ENCODE peak calls at places on chromosomes 2 and 18, in seven cellular contexts. C is RPMI7951; A is AG09309; N is HEK293T; H is epithelial cell of esophagus; X is mucosa of gallbladder; Z is stimulated activated CD8-positive, alpha-beta memory T cell treated with anti-CD3 and anti-CD28 coated beads, Interleukin-7, amount 100 ng/mL, for 48 hours. Q is an unnamed sample.

GRCh38 chr2:3633089-3633981 is 24.7 kb upstream of the ALLC start:
- DNase-seq in C (peak; percentile 32), A (no peak), N (no peak), H (peak; percentile 95), X (no peak), Z (no peak), Q (no peak)

GRCh38 chr2:39094717-39095363 is 26.0 kb downstream of the SOS1 start:
- DNase-seq in C (peak; percentile 8), A (no peak), N (no peak), H (no peak), X (no peak), Z (no peak), Q (no peak)

GRCh38 chr2:231037731-231038482 is 584 bp downstream of the C2orf72 start:
- DNase-seq in C (no peak), A (no peak), N (peak; percentile 56), H (no peak), X (no peak), Z (no peak), Q (no peak)

GRCh38 chr2:121103969-121104368 is 181.0 kb downstream of the TFCP2L1 start:
- DNase-seq in C (no peak), A (no peak), N (no peak), H (no peak), X (no peak), Z (no peak), Q (no peak)

GRCh38 chr2:181850914-181851560 is 40.5 kb upstream of the ITPRID2 start:
- DNase-seq in C (no peak), A (no peak), N (no peak), H (no peak), X (no peak), Z (no peak), Q (no peak)

GRCh38 chr18:1062592-1062991 is 157.9 kb downstream of the ADCYAP1 start:
- DNase-seq in C (peak; percentile 15), A (no peak), N (no peak), H (no peak), X (no peak), Z (no peak), Q (no peak)

GRCh38 chr2:164151518-164151917 is 415.7 kb upstream of the FIGN start:
- DNase-seq in C (peak; percentile 25), A (no peak), N (no peak), H (peak; percentile 30), X (no peak), Z (no peak), Q (no peak)

GRCh38 chr2:146523218-146523617 is 1321.6 kb upstream of the ACVR2A start:
- DNase-seq in C (no peak), A (no peak), N (no peak), H (peak; percentile 5), X (no peak), Z (no peak), Q (no peak)

GRCh38 chr2:31675485-31675901 is 94.8 kb upstream of the SRD5A2 start:
- DNase-seq in C (no peak), A (no peak), N (peak; percentile 27), H (no peak), X (no peak), Z (no peak), Q (no peak)

GRCh38 chr2:203656522-203657287 is 49.7 kb upstream of the CD28 start:
- DNase-seq in C (no peak), A (no peak), N (no peak), H (peak; percentile 98), X (peak; percentile 92), Z (no peak), Q (no peak)

GRCh38 chr2:223989860-223990237 is 32.6 kb downstream of the MRPL44 start:
- DNase-seq in C (no peak), A (no peak), N (no peak), H (no peak), X (no peak), Z (no peak), Q (no peak)

GRCh38 chr2:206232287-206233035 is 42.0 kb upstream of the ZDBF2 start:
- DNase-seq in C (no peak), A (no peak), N (no peak), H (no peak), X (no peak), Z (no peak), Q (no peak)

GRCh38 chr2:317501-318424 is 29.9 kb upstream of the ALKAL2 start:
- DNase-seq in C (peak; percentile 89), A (no peak), N (no peak), H (peak; percentile 20), X (no peak), Z (peak; percentile 31), Q (no peak)

GRCh38 chr2:233441161-233442027 is 87.1 kb downstream of the DGKD start:
- DNase-seq in C (no peak), A (no peak), N (no peak), H (no peak), X (no peak), Z (no peak), Q (no peak)

GRCh38 chr2:174224125-174224524 is 24.2 kb downstream of the OLA1 start:
- DNase-seq in C (no peak), A (no peak), N (no peak), H (no peak), X (no peak), Z (no peak), Q (no peak)

GRCh38 chr18:46422552-46423055 is 234.4 kb downstream of the LOXHD1 start:
- DNase-seq in C (no peak), A (no peak), N (no peak), H (no peak), X (no peak), Z (no peak), Q (no peak)

GRCh38 chr2:128202791-128203190 is 111.8 kb downstream of the UGGT1 start:
- DNase-seq in C (peak; percentile 14), A (no peak), N (no peak), H (no peak), X (no peak), Z (no peak), Q (no peak)

GRCh38 chr18:62183578-62184195 is 3.2 kb downstream of the PIGN start:
- DNase-seq in C (peak; percentile 57), A (peak; percentile 18), N (peak; percentile 8), H (peak; percentile 67), X (peak; percentile 23), Z (no peak), Q (no peak)

GRCh38 chr2:97936199-97936598 is 59.5 kb downstream of the TMEM131 start:
- DNase-seq in C (no peak), A (no peak), N (peak; percentile 35), H (peak; percentile 56), X (no peak), Z (no peak), Q (no peak)

GRCh38 chr18:35283923-35284794 is 5.9 kb downstream of the ZSCAN30 start:
- DNase-seq in C (no peak), A (no peak), N (no peak), H (no peak), X (no peak), Z (no peak), Q (no peak)

GRCh38 chr2:62456721-62457539 is 49.1 kb downstream of the TMEM17 start:
- DNase-seq in C (peak; percentile 71), A (no peak), N (peak; percentile 90), H (peak; percentile 83), X (peak; percentile 66), Z (peak; percentile 34), Q (peak; percentile 72)

GRCh38 chr18:23703057-23703986 is 14.1 kb downstream of the LAMA3 start:
- DNase-seq in C (peak; percentile 70), A (no peak), N (peak; percentile 66), H (peak; percentile 78), X (peak; percentile 32), Z (no peak), Q (no peak)

GRCh38 chr2:200703132-200703925 is 108.4 kb upstream of the BZW1 start:
- DNase-seq in C (peak; percentile 68), A (peak; percentile 67), N (peak; percentile 25), H (peak; percentile 77), X (peak; percentile 54), Z (no peak), Q (no peak)

GRCh38 chr2:222709191-222709891 is 37.9 kb downstream of the MOGAT1 start:
- DNase-seq in C (peak; percentile 100), A (peak; percentile 86), N (peak; percentile 74), H (peak; percentile 82), X (no peak), Z (no peak), Q (no peak)

GRCh38 chr2:150729495-150729955 is 242.1 kb upstream of the RND3 start:
- DNase-seq in C (no peak), A (no peak), N (no peak), H (peak; percentile 9), X (no peak), Z (no peak), Q (no peak)